ENCODE peak calls at places on chromosome 4, in five cellular contexts. F is fibroblast of lung; A is small intestine; H is CD8-positive, alpha-beta memory T cell; I is adrenal gland. B is an unnamed sample.

GRCh38 chr4:71239365-71239764 is 99.5 kb upstream of the SLC4A4 start:
- DNase-seq in F (peak; percentile 31), A (peak; percentile 21), H (no peak), I (no peak), B (no peak)

GRCh38 chr4:10101559-10102192 is 14.9 kb downstream of the WDR1 start:
- DNase-seq in F (peak; percentile 44), A (no peak), H (no peak), I (no peak), B (no peak)

GRCh38 chr4:4323705-4324534 is 33.9 kb downstream of the ZBTB49 start:
- DNase-seq in F (no peak), A (no peak), H (no peak), I (no peak), B (no peak)

GRCh38 chr4:10461850-10462400 is 4.7 kb upstream of the ZNF518B start:
- DNase-seq in F (no peak), A (no peak), H (no peak), I (no peak), B (no peak)

GRCh38 chr4:86043755-86044592 is 315.9 kb downstream of the MAPK10 start:
- DNase-seq in F (peak; percentile 68), A (peak; percentile 48), H (no peak), I (no peak), B (no peak)

GRCh38 chr4:147560632-147561031 is 56.6 kb upstream of the TMEM184C start:
- DNase-seq in F (peak; percentile 80), A (no peak), H (no peak), I (no peak), B (no peak)

GRCh38 chr4:2266181-2266580 is 4.3 kb upstream of the MXD4 start:
- DNase-seq in F (peak; percentile 54), A (no peak), H (no peak), I (peak; percentile 92), B (no peak)

GRCh38 chr4:28682872-28683271 is 1822.2 kb downstream of the STIM2 start:
- DNase-seq in F (no peak), A (no peak), H (no peak), I (no peak), B (no peak)

GRCh38 chr4:176270669-176271068 is 1.6 kb upstream of the ASB5 start:
- DNase-seq in F (peak; percentile 96), A (no peak), H (no peak), I (no peak), B (no peak)

GRCh38 chr4:25874641-25875040 is 11.9 kb upstream of the SEL1L3 start:
- DNase-seq in F (no peak), A (no peak), H (no peak), I (no peak), B (no peak)

GRCh38 chr4:189974056-189974455 is 33.4 kb downstream of the FRG1 start:
- DNase-seq in F (peak; percentile 2), A (no peak), H (no peak), I (no peak), B (no peak)

GRCh38 chr4:154073107-154073817 is 284.4 kb upstream of the SFRP2 start:
- DNase-seq in F (peak; percentile 17), A (no peak), H (no peak), I (no peak), B (no peak)

GRCh38 chr4:184969610-184970009 is 48.7 kb upstream of the HELT start:
- DNase-seq in F (no peak), A (no peak), H (no peak), I (no peak), B (no peak)

GRCh38 chr4:20490734-20491133 is 209.5 kb upstream of the PACRGL start:
- DNase-seq in F (no peak), A (no peak), H (no peak), I (no peak), B (no peak)

GRCh38 chr4:169439244-169439643 is 168.5 kb upstream of the SH3RF1 start:
- DNase-seq in F (peak; percentile 60), A (peak; percentile 14), H (no peak), I (no peak), B (no peak)
- H3K27ac ChIP-seq in F (no peak overlapping the region), A (no peak overlapping the region), H (no peak overlapping the region), I (no peak overlapping the region), B (no peak overlapping the region)

GRCh38 chr4:94925764-94926347 is 168.1 kb downstream of the BMPR1B start:
- DNase-seq in F (no peak), A (no peak), H (no peak), I (no peak), B (no peak)

GRCh38 chr4:94931626-94932025 is 173.9 kb downstream of the BMPR1B start:
- DNase-seq in F (no peak), A (no peak), H (no peak), I (no peak), B (no peak)

GRCh38 chr4:94926936-94927335 is 169.2 kb downstream of the BMPR1B start:
- DNase-seq in F (no peak), A (no peak), H (no peak), I (no peak), B (no peak)

GRCh38 chr4:94927696-94928095 is 169.9 kb downstream of the BMPR1B start:
- DNase-seq in F (no peak), A (no peak), H (no peak), I (no peak), B (no peak)

GRCh38 chr4:94929696-94930095 is 171.9 kb downstream of the BMPR1B start:
- DNase-seq in F (no peak), A (no peak), H (no peak), I (no peak), B (no peak)
- H3K4me1 ChIP-seq in F (no peaks in the 10 kb centered on the region), A (no peaks in the 10 kb centered on the region), H (no peaks in the 10 kb centered on the region), I (no peaks in the 10 kb centered on the region), B (no peaks in the 10 kb centered on the region)

DNA sequence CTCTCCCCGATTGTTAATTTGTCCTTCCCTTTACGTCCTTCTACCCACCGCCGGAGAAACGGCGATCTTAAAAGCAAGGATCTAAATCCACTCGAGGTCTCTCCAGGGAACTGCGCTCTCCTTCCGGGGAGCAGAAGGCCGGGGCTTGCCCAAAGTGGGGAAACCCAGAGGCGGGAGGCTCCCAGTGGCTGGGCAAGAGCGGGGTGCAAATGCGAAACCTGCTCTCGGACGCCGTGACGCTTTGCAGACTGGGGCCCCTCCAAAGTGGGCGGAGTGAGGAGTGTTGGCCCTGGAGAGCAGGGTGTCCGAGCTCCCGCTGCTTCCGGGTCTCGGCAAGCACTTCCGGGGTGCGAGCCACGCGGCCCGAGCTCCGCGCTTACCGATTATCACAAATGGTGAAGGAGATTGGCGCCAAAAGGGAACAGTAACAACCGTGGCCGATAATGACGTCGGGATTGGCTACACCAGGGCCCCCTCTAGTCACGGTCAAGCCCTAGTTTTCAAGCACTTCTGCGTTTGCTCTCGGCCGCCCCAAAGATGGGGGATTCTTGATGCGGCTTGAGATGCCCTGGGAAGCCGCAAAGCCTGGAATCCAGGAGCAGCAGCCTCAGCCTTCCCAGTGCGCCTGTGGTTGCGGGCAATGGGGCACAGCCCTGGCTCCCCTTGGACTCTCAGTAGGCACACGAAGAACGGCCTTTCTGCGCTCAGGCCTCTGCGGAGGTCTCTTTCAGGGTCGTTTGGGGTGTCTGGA is 29.0 kb downstream of the HAND2 start:
- DNase-seq in F (no peak), A (no peak), H (no peak), I (no peak), B (no peak)
- H3K27ac ChIP-seq in F (no peak overlapping the region), A (no peak overlapping the region), H (no peak overlapping the region), I (no peak overlapping the region), B (no peak overlapping the region)

DNA sequence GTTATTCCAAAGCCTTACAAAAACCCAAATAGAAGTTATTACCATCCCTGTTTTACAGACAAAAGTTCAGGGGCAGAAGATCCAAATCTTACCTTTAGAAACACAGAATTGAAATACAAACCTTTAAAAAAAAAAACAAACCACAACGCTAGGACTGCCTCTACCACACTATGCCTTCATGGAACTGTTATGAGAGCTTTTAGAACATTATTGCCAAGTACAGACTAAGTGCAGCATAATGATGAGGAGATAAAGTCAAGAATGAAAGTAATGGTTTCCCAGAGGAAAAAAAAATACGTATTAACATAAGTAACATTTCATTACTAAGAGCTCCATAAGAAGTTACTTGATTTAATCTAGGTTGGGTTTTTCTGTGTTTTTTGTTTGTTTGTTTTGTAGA is 34.3 kb downstream of the TSPAN5 start:
- DNase-seq in F (no peak), A (no peak), H (no peak), I (no peak), B (no peak)
- H3K4me1 ChIP-seq in F (peaks cover 13% of the 10 kb centered on the region), A (no peaks in the 10 kb centered on the region), H (no peaks in the 10 kb centered on the region), I (no peaks in the 10 kb centered on the region), B (peaks cover 3% of the 10 kb centered on the region)

DNA sequence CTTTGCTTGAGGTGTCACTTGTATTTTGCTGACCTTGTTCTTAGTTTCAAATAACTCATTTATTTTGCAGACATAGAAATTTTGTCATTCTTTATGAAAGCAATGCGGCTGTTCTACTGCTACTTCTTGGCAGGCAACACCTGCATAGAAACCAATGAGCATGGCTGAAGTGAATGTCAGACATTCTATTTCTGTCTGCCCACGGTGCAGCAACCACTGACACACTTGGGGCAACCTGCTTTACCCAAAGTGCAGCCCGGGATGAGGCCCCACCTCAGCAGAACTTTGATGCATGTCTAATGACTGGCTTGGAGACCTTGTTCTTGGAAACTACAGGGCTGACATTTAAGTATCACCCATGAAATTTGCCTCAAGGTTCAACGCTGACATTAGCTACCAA is 93.6 kb downstream of the RBM47 start:
- DNase-seq in F (no peak), A (no peak), H (no peak), I (peak; percentile 45), B (no peak)
- H3K27ac ChIP-seq in F (no peak overlapping the region), A (no peak overlapping the region), H (no peak overlapping the region), I (peak overlapping the region; percentile 69), B (no peak overlapping the region)

GRCh38 chr4:162101337-162101736 is 62.5 kb downstream of the FSTL5 start:
- DNase-seq in F (no peak), A (no peak), H (no peak), I (no peak), B (no peak)

GRCh38 chr4:162102713-162103112 is 61.1 kb downstream of the FSTL5 start:
- DNase-seq in F (no peak), A (no peak), H (no peak), I (no peak), B (no peak)

DNA sequence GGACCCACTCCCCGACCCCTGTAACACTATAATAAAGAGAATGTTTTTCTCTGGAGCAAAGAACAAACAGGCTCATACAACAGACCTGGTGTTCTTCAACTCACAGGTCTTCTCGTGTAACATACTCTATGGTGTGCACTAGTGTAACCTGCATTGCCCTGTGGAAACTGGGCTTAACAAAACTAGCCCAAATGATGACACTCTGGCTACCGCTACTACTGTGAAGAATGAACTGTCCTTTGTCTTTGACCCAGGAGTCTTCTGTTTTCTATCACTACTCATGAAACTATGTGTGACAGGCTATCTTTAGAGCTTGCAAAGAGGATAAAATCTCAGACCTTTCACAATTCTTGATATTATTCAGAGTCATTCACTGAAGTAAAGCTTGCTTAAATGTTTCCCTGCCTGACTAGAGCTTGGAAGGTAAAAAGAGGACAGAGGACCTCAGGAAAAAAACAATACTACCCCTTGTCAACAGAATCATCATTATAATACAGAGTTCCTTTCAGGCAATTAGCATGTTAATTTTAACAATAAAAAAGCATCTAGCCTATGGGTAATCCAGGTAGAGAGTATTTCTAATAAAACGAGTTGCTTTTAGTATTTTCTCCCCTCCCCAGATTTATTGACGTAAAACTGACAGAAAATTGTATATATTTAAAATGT is 59.2 kb downstream of the FSTL5 start:
- DNase-seq in F (no peak), A (no peak), H (no peak), I (no peak), B (no peak)
- H3K4me1 ChIP-seq in F (no peaks in the 10 kb centered on the region), A (no peaks in the 10 kb centered on the region), H (no peaks in the 10 kb centered on the region), I (no peaks in the 10 kb centered on the region), B (no peaks in the 10 kb centered on the region)